ENCODE peak calls at places on chromosomes 13 and 19, in seven cellular contexts. One of them, this sample, is unnamed.

GRCh38 chr13:40026174-40026585 is 370.7 kb downstream of the COG6 start:
- DNase-seq in H7: no peak
- DNase-seq in RCC 7860: peak; percentile 9
- DNase-seq in GM13976: peak; percentile 55
- DNase-seq in stimulated activated CD4-positive, alpha-beta T cell treated with anti-CD3 and anti-CD28 coated beads, Interleukin-4, amount 100 ng/mL, for 24 hours: peak; percentile 77
- DNase-seq in stomach: no peak
- DNase-seq in T1000: no peak
- DNase-seq in this sample: peak; percentile 42

GRCh38 chr19:934865-935422 is 9.1 kb downstream of the ARID3A start:
- DNase-seq in H7: no peak
- DNase-seq in GM13976: no peak
- DNase-seq in stimulated activated CD4-positive, alpha-beta T cell treated with anti-CD3 and anti-CD28 coated beads, Interleukin-4, amount 100 ng/mL, for 24 hours: no peak
- DNase-seq in stomach: peak; percentile 97
- DNase-seq in RCC 7860: no peak
- DNase-seq in T1000: no peak
- DNase-seq in this sample: peak; percentile 48

GRCh38 chr13:46896346-46897138 is at the start of gene HTR2A:
- DNase-seq in GM13976: no peak
- DNase-seq in T1000: no peak
- DNase-seq in H7: peak; percentile 18
- DNase-seq in stimulated activated CD4-positive, alpha-beta T cell treated with anti-CD3 and anti-CD28 coated beads, Interleukin-4, amount 100 ng/mL, for 24 hours: no peak
- DNase-seq in stomach: peak; percentile 33
- DNase-seq in RCC 7860: no peak
- DNase-seq in this sample: peak; percentile 48

GRCh38 chr13:109728061-109728460 is 58.3 kb downstream of the IRS2 start:
- DNase-seq in T1000: no peak
- DNase-seq in GM13976: no peak
- DNase-seq in RCC 7860: no peak
- DNase-seq in H7: no peak
- DNase-seq in stimulated activated CD4-positive, alpha-beta T cell treated with anti-CD3 and anti-CD28 coated beads, Interleukin-4, amount 100 ng/mL, for 24 hours: no peak
- DNase-seq in stomach: no peak
- DNase-seq in this sample: no peak

GRCh38 chr13:44661936-44662335 is 85.8 kb upstream of the TSC22D1 start:
- DNase-seq in RCC 7860: no peak
- DNase-seq in GM13976: no peak
- DNase-seq in H7: no peak
- DNase-seq in stimulated activated CD4-positive, alpha-beta T cell treated with anti-CD3 and anti-CD28 coated beads, Interleukin-4, amount 100 ng/mL, for 24 hours: no peak
- DNase-seq in stomach: no peak
- DNase-seq in T1000: no peak
- DNase-seq in this sample: no peak

GRCh38 chr19:7337380-7338194 is 11.2 kb upstream of the ARHGEF18 start:
- DNase-seq in RCC 7860: no peak
- DNase-seq in stomach: no peak
- DNase-seq in GM13976: peak; percentile 71
- DNase-seq in stimulated activated CD4-positive, alpha-beta T cell treated with anti-CD3 and anti-CD28 coated beads, Interleukin-4, amount 100 ng/mL, for 24 hours: no peak
- DNase-seq in T1000: no peak
- DNase-seq in H7: no peak
- DNase-seq in this sample: no peak

GRCh38 chr19:2376784-2377519 is 16.9 kb downstream of the TMPRSS9 start:
- DNase-seq in H7: peak; percentile 42
- DNase-seq in RCC 7860: no peak
- DNase-seq in stomach: no peak
- DNase-seq in GM13976: no peak
- DNase-seq in stimulated activated CD4-positive, alpha-beta T cell treated with anti-CD3 and anti-CD28 coated beads, Interleukin-4, amount 100 ng/mL, for 24 hours: no peak
- DNase-seq in T1000: no peak
- DNase-seq in this sample: no peak

GRCh38 chr19:38321646-38322323 is 2.1 kb downstream of the KCNK6 start:
- DNase-seq in GM13976: no peak
- DNase-seq in T1000: no peak
- DNase-seq in RCC 7860: no peak
- DNase-seq in stimulated activated CD4-positive, alpha-beta T cell treated with anti-CD3 and anti-CD28 coated beads, Interleukin-4, amount 100 ng/mL, for 24 hours: no peak
- DNase-seq in stomach: no peak
- DNase-seq in H7: no peak
- DNase-seq in this sample: peak; percentile 34

GRCh38 chr13:112072531-112073244 is 5.7 kb downstream of the SOX1 start:
- DNase-seq in stomach: no peak
- DNase-seq in GM13976: no peak
- DNase-seq in RCC 7860: no peak
- DNase-seq in T1000: no peak
- DNase-seq in stimulated activated CD4-positive, alpha-beta T cell treated with anti-CD3 and anti-CD28 coated beads, Interleukin-4, amount 100 ng/mL, for 24 hours: no peak
- DNase-seq in H7: peak; percentile 96
- DNase-seq in this sample: no peak

GRCh38 chr13:111384441-111385181 is 64.2 kb downstream of the TEX29 start:
- DNase-seq in T1000: no peak
- DNase-seq in GM13976: no peak
- DNase-seq in H7: no peak
- DNase-seq in stimulated activated CD4-positive, alpha-beta T cell treated with anti-CD3 and anti-CD28 coated beads, Interleukin-4, amount 100 ng/mL, for 24 hours: no peak
- DNase-seq in RCC 7860: no peak
- DNase-seq in stomach: peak; percentile 8
- DNase-seq in this sample: no peak

GRCh38 chr19:21335721-21336120 is 6.5 kb upstream of the ZNF708 start:
- DNase-seq in GM13976: no peak
- DNase-seq in H7: no peak
- DNase-seq in T1000: no peak
- DNase-seq in RCC 7860: no peak
- DNase-seq in stomach: no peak
- DNase-seq in stimulated activated CD4-positive, alpha-beta T cell treated with anti-CD3 and anti-CD28 coated beads, Interleukin-4, amount 100 ng/mL, for 24 hours: no peak
- DNase-seq in this sample: no peak

GRCh38 chr19:5321851-5322681 is 18.5 kb downstream of the PTPRS start:
- DNase-seq in T1000: no peak
- DNase-seq in GM13976: peak; percentile 92
- DNase-seq in H7: peak; percentile 84
- DNase-seq in stimulated activated CD4-positive, alpha-beta T cell treated with anti-CD3 and anti-CD28 coated beads, Interleukin-4, amount 100 ng/mL, for 24 hours: no peak
- DNase-seq in RCC 7860: no peak
- DNase-seq in stomach: no peak
- DNase-seq in this sample: no peak

GRCh38 chr13:101623469-101624209 is 171.2 kb downstream of the ITGBL1 start:
- DNase-seq in stomach: no peak
- DNase-seq in RCC 7860: peak; percentile 10
- DNase-seq in stimulated activated CD4-positive, alpha-beta T cell treated with anti-CD3 and anti-CD28 coated beads, Interleukin-4, amount 100 ng/mL, for 24 hours: no peak
- DNase-seq in GM13976: no peak
- DNase-seq in T1000: no peak
- DNase-seq in H7: no peak
- DNase-seq in this sample: peak; percentile 68

GRCh38 chr13:21033866-21034601 is 27.4 kb downstream of the LATS2 start:
- DNase-seq in RCC 7860: peak; percentile 94
- DNase-seq in H7: no peak
- DNase-seq in GM13976: no peak
- DNase-seq in stimulated activated CD4-positive, alpha-beta T cell treated with anti-CD3 and anti-CD28 coated beads, Interleukin-4, amount 100 ng/mL, for 24 hours: no peak
- DNase-seq in stomach: peak; percentile 57
- DNase-seq in T1000: no peak
- DNase-seq in this sample: peak; percentile 42

GRCh38 chr13:32537580-32538233 is 888 bp downstream of the N4BP2L2 start:
- DNase-seq in T1000: no peak
- DNase-seq in stimulated activated CD4-positive, alpha-beta T cell treated with anti-CD3 and anti-CD28 coated beads, Interleukin-4, amount 100 ng/mL, for 24 hours: peak; percentile 40
- DNase-seq in GM13976: no peak
- DNase-seq in stomach: peak; percentile 26
- DNase-seq in H7: peak; percentile 14
- DNase-seq in RCC 7860: no peak
- DNase-seq in this sample: no peak